ENCODE peak calls at places on chromosomes 12 and 14, in six cellular contexts. Z, Y, B, F, O and H are unnamed samples.

GRCh38 chr12:115313929-115314328 is 630.0 kb upstream of the TBX3 start:
- DNase-seq in Y (no peak), Z (no peak), F (peak; percentile 79), B (no peak), O (no peak), H (no peak)

GRCh38 chr14:103199141-103199540 is 75.9 kb downstream of the TNFAIP2 start:
- DNase-seq in Z (no peak), B (no peak), F (peak; percentile 88), O (no peak), Y (no peak), H (no peak)

GRCh38 chr12:68240079-68240478 is 13.3 kb downstream of the IL22 start:
- DNase-seq in B (no peak), O (no peak), Y (no peak), F (peak; percentile 96), Z (no peak), H (no peak)

GRCh38 chr14:78902010-78902623 is 731.9 kb downstream of the NRXN3 start:
- DNase-seq in Y (no peak), B (peak; percentile 63), Z (peak; percentile 74), O (peak; percentile 31), F (peak; percentile 71), H (no peak)

GRCh38 chr14:32038876-32039275 is 38.2 kb upstream of the ARHGAP5 start:
- DNase-seq in B (no peak), F (no peak), O (no peak), Z (no peak), Y (no peak), H (no peak)

GRCh38 chr12:128652136-128652751 is 171.5 kb downstream of the SLC15A4 start:
- DNase-seq in O (no peak), B (no peak), Y (no peak), F (no peak), Z (no peak), H (no peak)

GRCh38 chr12:2739832-2740641 is 54.7 kb upstream of the FKBP4 start:
- DNase-seq in O (peak; percentile 35), B (no peak), F (peak; percentile 78), Z (peak; percentile 45), Y (no peak), H (no peak)

GRCh38 chr14:21036746-21037145 is 2.1 kb upstream of the RNASE13 start:
- DNase-seq in Z (no peak), F (peak; percentile 58), B (no peak), O (no peak), Y (no peak), H (no peak)

GRCh38 chr12:17571047-17571446 is 518.9 kb downstream of the RERGL start:
- DNase-seq in B (no peak), Z (no peak), O (no peak), Y (no peak), F (no peak), H (no peak)

GRCh38 chr12:126342866-126343265 is 1277.6 kb downstream of the AACS start:
- DNase-seq in F (no peak), Y (no peak), Z (no peak), O (no peak), B (no peak), H (no peak)

GRCh38 chr12:121295746-121296617 is 527 bp downstream of the CAMKK2 start:
- DNase-seq in Y (peak; percentile 66), Z (peak; percentile 21), O (no peak), B (peak; percentile 65), F (peak; percentile 63), H (no peak)
- H3K9me3 ChIP-seq in Y (no peaks in the 10 kb centered on the region), Z (no peaks in the 10 kb centered on the region), O (no peaks in the 10 kb centered on the region), B (no peaks in the 10 kb centered on the region), F (no peaks in the 10 kb centered on the region), H (no peaks in the 10 kb centered on the region)

GRCh38 chr12:79082595-79082994 is 218.0 kb downstream of the SYT1 start:
- DNase-seq in O (no peak), Z (no peak), B (no peak), Y (no peak), F (no peak), H (no peak)

GRCh38 chr12:79085106-79085682 is 220.6 kb downstream of the SYT1 start:
- DNase-seq in O (no peak), B (no peak), Y (no peak), Z (no peak), F (no peak), H (no peak)

GRCh38 chr12:79086546-79086945 is 222.0 kb downstream of the SYT1 start:
- DNase-seq in Y (no peak), B (no peak), O (no peak), F (no peak), Z (no peak), H (no peak)

GRCh38 chr12:79083181-79083580 is 218.6 kb downstream of the SYT1 start:
- DNase-seq in Y (no peak), B (no peak), O (no peak), F (no peak), Z (no peak), H (no peak)
- H3K9me3 ChIP-seq in Y (no peaks in the 10 kb centered on the region), B (no peaks in the 10 kb centered on the region), O (no peaks in the 10 kb centered on the region), F (no peaks in the 10 kb centered on the region), Z (no peaks in the 10 kb centered on the region), H (no peaks in the 10 kb centered on the region)

GRCh38 chr12:34291001-34291400 is 268.7 kb downstream of the ALG10 start:
- DNase-seq in B (no peak), Z (no peak), Y (no peak), O (no peak), F (no peak), H (no peak)
- H3K9me3 ChIP-seq in B (peaks cover 76% of the 10 kb centered on the region), Z (no peaks in the 10 kb centered on the region), Y (peaks cover 13% of the 10 kb centered on the region), O (peaks cover 73% of the 10 kb centered on the region), F (no peaks in the 10 kb centered on the region), H (no peaks in the 10 kb centered on the region)

GRCh38 chr14:98393527-98393926 is 878.5 kb downstream of the BCL11B start:
- DNase-seq in Z (no peak), B (no peak), O (no peak), Y (no peak), F (no peak), H (no peak)
- H3K9me3 ChIP-seq in Z (no peaks in the 10 kb centered on the region), B (no peaks in the 10 kb centered on the region), O (no peaks in the 10 kb centered on the region), Y (no peaks in the 10 kb centered on the region), F (no peaks in the 10 kb centered on the region), H (no peaks in the 10 kb centered on the region)

DNA sequence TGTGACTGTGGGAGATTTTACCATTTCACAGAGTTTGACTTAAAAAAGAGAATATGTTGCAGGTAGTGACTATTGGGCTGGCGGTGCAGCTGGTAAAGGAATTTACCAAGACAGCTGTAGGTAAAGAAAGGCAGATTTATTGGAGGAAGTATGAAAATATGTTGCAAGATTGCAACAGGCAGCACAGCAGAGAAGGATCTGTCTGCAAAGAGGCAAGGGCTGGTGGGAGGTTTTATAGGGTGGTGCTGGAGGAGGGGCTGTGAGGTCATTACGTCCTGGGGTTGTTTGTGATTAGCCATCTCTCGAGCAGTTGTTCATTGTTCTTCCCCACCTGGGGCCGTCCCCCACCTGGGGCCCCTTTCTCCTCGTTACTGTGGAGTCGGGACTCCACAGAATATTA is 62.1 kb downstream of the ACACB start:
- DNase-seq in O (no peak), F (no peak), Y (no peak), Z (no peak), B (no peak), H (no peak)
- H3K9me3 ChIP-seq in O (no peaks in the 10 kb centered on the region), F (no peaks in the 10 kb centered on the region), Y (no peaks in the 10 kb centered on the region), Z (no peaks in the 10 kb centered on the region), B (no peaks in the 10 kb centered on the region), H (no peaks in the 10 kb centered on the region)

GRCh38 chr12:48615681-48616080 is 45.8 kb upstream of the LALBA start:
- DNase-seq in Z (no peak), F (peak; percentile 9), B (no peak), O (no peak), Y (no peak), H (no peak)

GRCh38 chr12:48618541-48618940 is 48.7 kb upstream of the LALBA start:
- DNase-seq in F (peak; percentile 79), Y (peak; percentile 54), B (peak; percentile 87), O (peak; percentile 74), Z (peak; percentile 81), H (peak; percentile 43)

GRCh38 chr12:48613321-48613720 is 43.5 kb upstream of the LALBA start:
- DNase-seq in Y (no peak), F (no peak), Z (no peak), B (no peak), O (no peak), H (no peak)
- H3K9me3 ChIP-seq in Y (peaks cover 8% of the 10 kb centered on the region), F (no peaks in the 10 kb centered on the region), Z (no peaks in the 10 kb centered on the region), B (peaks cover 7% of the 10 kb centered on the region), O (peaks cover 49% of the 10 kb centered on the region), H (peaks cover 4% of the 10 kb centered on the region)

DNA sequence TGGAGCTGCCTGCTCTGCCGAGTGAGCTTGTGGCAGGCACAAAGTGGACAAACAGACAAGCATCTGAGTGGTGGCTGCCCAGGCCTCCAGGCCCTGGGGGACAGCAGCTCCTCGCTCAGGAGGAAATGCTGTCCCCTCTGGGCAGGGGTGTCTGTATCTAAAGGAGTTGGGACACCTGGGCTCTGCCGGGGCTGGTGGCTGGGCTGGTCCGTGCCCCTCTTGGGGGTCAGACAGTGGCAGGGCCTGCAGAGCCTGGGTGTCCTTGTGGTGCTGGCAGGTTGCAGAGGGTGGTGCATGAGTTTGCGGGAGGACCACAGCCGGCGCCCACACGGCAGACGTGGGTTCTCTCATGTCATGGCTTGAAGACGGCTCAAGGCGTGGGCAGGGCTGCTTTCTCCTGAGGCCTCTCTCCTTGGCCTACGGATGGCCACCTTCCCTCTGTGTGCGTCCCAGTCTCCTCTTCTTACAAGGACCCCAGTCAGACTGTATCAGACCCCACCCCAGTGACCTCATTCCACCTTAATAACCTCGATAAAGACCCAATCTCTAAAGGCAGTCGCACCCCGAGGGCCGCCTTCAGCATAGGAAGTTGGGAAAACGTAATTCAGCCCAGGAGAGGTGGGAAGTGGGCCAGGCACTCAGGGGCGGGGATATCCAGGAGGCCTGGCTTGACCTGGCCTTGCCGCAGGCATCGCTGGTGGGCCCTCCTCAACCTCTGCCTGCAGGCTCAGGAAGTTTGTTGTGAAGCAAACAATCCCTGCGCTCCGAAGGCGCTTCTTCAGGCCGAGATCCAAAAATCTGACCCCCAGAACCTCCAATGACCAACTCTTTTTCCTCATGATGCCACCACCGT is 110.0 kb downstream of the KIF26A start:
- DNase-seq in O (peak; percentile 17), F (no peak), B (no peak), Y (peak; percentile 39), Z (no peak), H (no peak)
- H3K9me3 ChIP-seq in O (peaks cover 25% of the 10 kb centered on the region), F (no peaks in the 10 kb centered on the region), B (peaks cover 12% of the 10 kb centered on the region), Y (peaks cover 6% of the 10 kb centered on the region), Z (no peaks in the 10 kb centered on the region), H (peaks cover 4% of the 10 kb centered on the region)

GRCh38 chr14:27668531-27668930 is 1070.7 kb upstream of the NOVA1 start:
- DNase-seq in F (no peak), Z (no peak), O (no peak), Y (no peak), B (no peak), H (no peak)

GRCh38 chr14:27672047-27672446 is 1074.2 kb upstream of the NOVA1 start:
- DNase-seq in Y (no peak), B (no peak), Z (no peak), O (no peak), F (no peak), H (no peak)
- H3K9me3 ChIP-seq in Y (no peaks in the 10 kb centered on the region), B (no peaks in the 10 kb centered on the region), Z (no peaks in the 10 kb centered on the region), O (no peaks in the 10 kb centered on the region), F (no peaks in the 10 kb centered on the region), H (no peaks in the 10 kb centered on the region)

DNA sequence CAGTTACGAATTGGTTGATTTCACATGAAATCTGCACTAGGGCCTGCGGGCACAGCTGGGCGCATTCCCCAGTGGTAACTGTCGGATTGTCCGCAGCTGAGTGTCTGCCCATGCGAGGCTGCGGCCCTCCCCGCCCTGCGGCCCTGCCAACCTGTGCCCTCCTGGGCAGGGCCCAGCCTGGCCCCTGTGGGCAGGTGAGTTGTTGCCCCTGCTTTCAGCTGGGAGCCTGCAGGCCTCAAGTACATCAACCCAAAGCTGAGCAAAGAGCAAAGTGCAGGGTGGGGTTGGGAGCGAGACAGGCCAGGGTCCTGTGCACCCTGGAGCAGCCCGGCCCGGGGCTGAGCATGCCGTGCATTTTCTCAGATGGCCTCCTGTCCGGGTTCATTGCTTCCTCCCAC is 89.1 kb downstream of the ADGRD1 start:
- DNase-seq in B (no peak), F (no peak), O (no peak), Y (peak; percentile 36), Z (no peak), H (no peak)
- H3K9me3 ChIP-seq in B (no peaks in the 10 kb centered on the region), F (no peaks in the 10 kb centered on the region), O (no peaks in the 10 kb centered on the region), Y (no peaks in the 10 kb centered on the region), Z (no peaks in the 10 kb centered on the region), H (no peaks in the 10 kb centered on the region)